ENCODE peak calls at places on chromosome 7, in five cellular contexts. One of them, this sample, is unnamed.

GRCh38 chr7:134364619-134365037 is 47.9 kb upstream of the SLC35B4 start:
- DNase-seq in upper lobe of right lung: no peak
- DNase-seq in CD8-positive, alpha-beta T cell: no peak
- DNase-seq in H7: no peak
- DNase-seq in OCI-LY7: no peak
- DNase-seq in this sample: no peak

GRCh38 chr7:90345548-90346319 is 782 bp upstream of the GTPBP10 start:
- DNase-seq in upper lobe of right lung: no peak
- DNase-seq in CD8-positive, alpha-beta T cell: no peak
- DNase-seq in H7: peak
- DNase-seq in OCI-LY7: no peak
- DNase-seq in this sample: no peak

GRCh38 chr7:111958889-111959288 is 247.3 kb downstream of the DOCK4 start:
- DNase-seq in upper lobe of right lung: no peak
- DNase-seq in CD8-positive, alpha-beta T cell: no peak
- DNase-seq in H7: no peak
- DNase-seq in OCI-LY7: no peak
- DNase-seq in this sample: no peak

GRCh38 chr7:25611196-25611595 is 382.9 kb upstream of the NPVF start:
- DNase-seq in upper lobe of right lung: no peak
- DNase-seq in CD8-positive, alpha-beta T cell: no peak
- DNase-seq in H7: no peak
- DNase-seq in OCI-LY7: no peak
- DNase-seq in this sample: no peak

GRCh38 chr7:48365010-48365409 is 193.8 kb downstream of the ABCA13 start:
- DNase-seq in upper lobe of right lung: no peak
- DNase-seq in CD8-positive, alpha-beta T cell: no peak
- DNase-seq in H7: no peak
- DNase-seq in OCI-LY7: no peak
- DNase-seq in this sample: no peak

GRCh38 chr7:132158166-132158565 is 418.1 kb downstream of the PLXNA4 start:
- DNase-seq in upper lobe of right lung: no peak
- DNase-seq in CD8-positive, alpha-beta T cell: no peak
- DNase-seq in H7: no peak
- DNase-seq in OCI-LY7: no peak
- DNase-seq in this sample: no peak

GRCh38 chr7:148223130-148223529 is 367.4 kb upstream of the C7orf33 start:
- DNase-seq in upper lobe of right lung: no peak
- DNase-seq in CD8-positive, alpha-beta T cell: no peak
- DNase-seq in H7: no peak
- DNase-seq in OCI-LY7: no peak
- DNase-seq in this sample: no peak

GRCh38 chr7:78052112-78052511 is 253.5 kb downstream of the PHTF2 start:
- DNase-seq in upper lobe of right lung: no peak
- DNase-seq in CD8-positive, alpha-beta T cell: no peak
- DNase-seq in H7: peak
- DNase-seq in OCI-LY7: no peak
- DNase-seq in this sample: no peak

GRCh38 chr7:20744913-20745587 is 41.6 kb downstream of the SP8 start:
- DNase-seq in upper lobe of right lung: no peak
- DNase-seq in CD8-positive, alpha-beta T cell: no peak
- DNase-seq in H7: peak
- DNase-seq in OCI-LY7: no peak
- DNase-seq in this sample: no peak

GRCh38 chr7:137441451-137441850 is 97.9 kb upstream of the PTN start:
- DNase-seq in upper lobe of right lung: no peak
- DNase-seq in CD8-positive, alpha-beta T cell: no peak
- DNase-seq in H7: no peak
- DNase-seq in OCI-LY7: no peak
- DNase-seq in this sample: no peak

GRCh38 chr7:23967949-23968599 is 258.1 kb downstream of the STK31 start:
- DNase-seq in upper lobe of right lung: no peak
- DNase-seq in CD8-positive, alpha-beta T cell: no peak
- DNase-seq in H7: no peak
- DNase-seq in OCI-LY7: no peak
- DNase-seq in this sample: no peak

This sample was measured in immature natural killer cell.